ENCODE peak calls at places on chromosomes 5 and 9, in eight cellular contexts. One of them, this sample, is unnamed.
A peak's percentile ranks its signal among the peaks of the same experiment; 100 is the strongest.

GRCh38 chr9:95104088-95104960 is 213.2 kb downstream of the FANCC start:
- DNase-seq in HepG2: no peak
- DNase-seq in PC-3: no peak
- DNase-seq in HCT116: no peak
- DNase-seq in H9: no peak
- DNase-seq in H1: no peak
- DNase-seq in fibroblast of lung: no peak
- DNase-seq in SK-N-SH: peak; percentile 77
- DNase-seq in this sample: no peak

GRCh38 chr5:134177197-134178171 is 734 bp upstream of the SKP1 start:
- DNase-seq in HepG2: peak; percentile 68
- DNase-seq in PC-3: peak; percentile 26
- DNase-seq in HCT116: peak; percentile 60
- DNase-seq in H9: peak; percentile 68
- DNase-seq in H1: no peak
- DNase-seq in fibroblast of lung: peak; percentile 84
- DNase-seq in SK-N-SH: peak; percentile 23
- DNase-seq in this sample: peak; percentile 84

GRCh38 chr5:115809946-115810345 is 6.5 kb downstream of the CDO1 start:
- DNase-seq in HepG2: no peak
- DNase-seq in PC-3: no peak
- DNase-seq in HCT116: no peak
- DNase-seq in H9: no peak
- DNase-seq in H1: no peak
- DNase-seq in fibroblast of lung: no peak
- DNase-seq in SK-N-SH: no peak
- DNase-seq in this sample: no peak

GRCh38 chr9:132546148-132547051 is 36.0 kb upstream of the BARHL1 start:
- DNase-seq in HepG2: no peak
- DNase-seq in PC-3: no peak
- DNase-seq in HCT116: no peak
- DNase-seq in H9: peak; percentile 74
- DNase-seq in H1: peak; percentile 90
- DNase-seq in fibroblast of lung: peak; percentile 25
- DNase-seq in SK-N-SH: peak; percentile 96
- DNase-seq in this sample: peak; percentile 15

GRCh38 chr5:65279603-65280002 is 202.1 kb downstream of the ADAMTS6 start:
- DNase-seq in HepG2: no peak
- DNase-seq in PC-3: no peak
- DNase-seq in HCT116: no peak
- DNase-seq in H9: no peak
- DNase-seq in H1: no peak
- DNase-seq in fibroblast of lung: no peak
- DNase-seq in SK-N-SH: no peak
- DNase-seq in this sample: no peak

GRCh38 chr9:127165096-127165495 is 42.7 kb upstream of the ANGPTL2 start:
- DNase-seq in HepG2: no peak
- DNase-seq in PC-3: no peak
- DNase-seq in HCT116: no peak
- DNase-seq in H9: no peak
- DNase-seq in H1: no peak
- DNase-seq in fibroblast of lung: no peak
- DNase-seq in SK-N-SH: no peak
- DNase-seq in this sample: no peak

GRCh38 chr5:117188207-117188606 is 613.6 kb upstream of the SEMA6A start:
- DNase-seq in HepG2: no peak
- DNase-seq in PC-3: no peak
- DNase-seq in HCT116: no peak
- DNase-seq in H9: no peak
- DNase-seq in H1: no peak
- DNase-seq in fibroblast of lung: no peak
- DNase-seq in SK-N-SH: no peak
- DNase-seq in this sample: no peak

GRCh38 chr5:133780619-133781280 is 168.4 kb upstream of the FSTL4 start:
- DNase-seq in HepG2: no peak
- DNase-seq in PC-3: no peak
- DNase-seq in HCT116: no peak
- DNase-seq in H9: peak; percentile 20
- DNase-seq in H1: no peak
- DNase-seq in fibroblast of lung: no peak
- DNase-seq in SK-N-SH: no peak
- DNase-seq in this sample: no peak

GRCh38 chr5:149497357-149497756 is 53.9 kb downstream of the CSNK1A1 start:
- DNase-seq in HepG2: no peak
- DNase-seq in PC-3: peak; percentile 98
- DNase-seq in HCT116: no peak
- DNase-seq in H9: no peak
- DNase-seq in H1: no peak
- DNase-seq in fibroblast of lung: peak; percentile 92
- DNase-seq in SK-N-SH: no peak
- DNase-seq in this sample: peak; percentile 83

GRCh38 chr5:141094481-141095262 is at the start of gene PCDHB2:
- DNase-seq in HepG2: peak; percentile 79
- DNase-seq in PC-3: peak; percentile 81
- DNase-seq in HCT116: no peak
- DNase-seq in H9: peak; percentile 86
- DNase-seq in H1: peak; percentile 84
- DNase-seq in fibroblast of lung: peak; percentile 56
- DNase-seq in SK-N-SH: peak; percentile 42
- DNase-seq in this sample: peak; percentile 44

GRCh38 chr5:168976311-168976893 is 324.5 kb downstream of the SLIT3 start:
- DNase-seq in HepG2: no peak
- DNase-seq in PC-3: no peak
- DNase-seq in HCT116: no peak
- DNase-seq in H9: no peak
- DNase-seq in H1: no peak
- DNase-seq in fibroblast of lung: no peak
- DNase-seq in SK-N-SH: peak; percentile 61
- DNase-seq in this sample: peak; percentile 68

GRCh38 chr9:95504053-95504963 is 12.5 kb downstream of the PTCH1 start:
- DNase-seq in HepG2: peak; percentile 88
- DNase-seq in PC-3: peak; percentile 90
- DNase-seq in HCT116: no peak
- DNase-seq in H9: peak; percentile 76
- DNase-seq in H1: peak; percentile 69
- DNase-seq in fibroblast of lung: peak; percentile 72
- DNase-seq in SK-N-SH: no peak
- DNase-seq in this sample: peak; percentile 32

GRCh38 chr5:107566537-107566875 is 104.2 kb downstream of the EFNA5 start:
- DNase-seq in HepG2: no peak
- DNase-seq in PC-3: no peak
- DNase-seq in HCT116: no peak
- DNase-seq in H9: no peak
- DNase-seq in H1: no peak
- DNase-seq in fibroblast of lung: no peak
- DNase-seq in SK-N-SH: no peak
- DNase-seq in this sample: no peak

GRCh38 chr5:69502375-69503143 is 10.0 kb downstream of the OCLN start:
- DNase-seq in HepG2: peak; percentile 46
- DNase-seq in PC-3: peak; percentile 42
- DNase-seq in HCT116: no peak
- DNase-seq in H9: no peak
- DNase-seq in H1: no peak
- DNase-seq in fibroblast of lung: peak; percentile 91
- DNase-seq in SK-N-SH: no peak
- DNase-seq in this sample: peak; percentile 57

GRCh38 chr9:81759680-81760215 is 70.4 kb upstream of the TLE1 start:
- DNase-seq in HepG2: peak; percentile 53
- DNase-seq in PC-3: peak; percentile 88
- DNase-seq in HCT116: peak; percentile 21
- DNase-seq in H9: no peak
- DNase-seq in H1: no peak
- DNase-seq in fibroblast of lung: peak; percentile 90
- DNase-seq in SK-N-SH: peak; percentile 21
- DNase-seq in this sample: peak; percentile 88

GRCh38 chr5:14036514-14036913 is 92.0 kb upstream of the DNAH5 start:
- DNase-seq in HepG2: no peak
- DNase-seq in PC-3: peak; percentile 85
- DNase-seq in HCT116: no peak
- DNase-seq in H9: peak; percentile 42
- DNase-seq in H1: no peak
- DNase-seq in fibroblast of lung: peak; percentile 28
- DNase-seq in SK-N-SH: no peak
- DNase-seq in this sample: peak; percentile 44

GRCh38 chr9:110916361-110916760 is 121.9 kb downstream of the LPAR1 start:
- DNase-seq in HepG2: no peak
- DNase-seq in PC-3: peak; percentile 50
- DNase-seq in HCT116: no peak
- DNase-seq in H9: no peak
- DNase-seq in H1: no peak
- DNase-seq in fibroblast of lung: peak; percentile 63
- DNase-seq in SK-N-SH: no peak
- DNase-seq in this sample: no peak

GRCh38 chr5:135239461-135240282 is 159.4 kb downstream of the MACROH2A1 start:
- DNase-seq in HepG2: no peak
- DNase-seq in PC-3: no peak
- DNase-seq in HCT116: no peak
- DNase-seq in H9: peak; percentile 37
- DNase-seq in H1: peak; percentile 47
- DNase-seq in fibroblast of lung: peak; percentile 83
- DNase-seq in SK-N-SH: no peak
- DNase-seq in this sample: peak; percentile 68

GRCh38 chr9:119101048-119101447 is 268.2 kb downstream of the BRINP1 start:
- DNase-seq in HepG2: no peak
- DNase-seq in PC-3: no peak
- DNase-seq in HCT116: no peak
- DNase-seq in H9: peak; percentile 34
- DNase-seq in H1: no peak
- DNase-seq in fibroblast of lung: no peak
- DNase-seq in SK-N-SH: no peak
- DNase-seq in this sample: no peak

GRCh38 chr5:139023276-139023675 is 148.1 kb upstream of the LRRTM2 start:
- DNase-seq in HepG2: no peak
- DNase-seq in PC-3: no peak
- DNase-seq in HCT116: no peak
- DNase-seq in H9: no peak
- DNase-seq in H1: no peak
- DNase-seq in fibroblast of lung: no peak
- DNase-seq in SK-N-SH: no peak
- DNase-seq in this sample: no peak

GRCh38 chr9:72041369-72041768 is 19.0 kb downstream of the C9orf57 start:
- DNase-seq in HepG2: no peak
- DNase-seq in PC-3: no peak
- DNase-seq in HCT116: no peak
- DNase-seq in H9: no peak
- DNase-seq in H1: no peak
- DNase-seq in fibroblast of lung: no peak
- DNase-seq in SK-N-SH: no peak
- DNase-seq in this sample: no peak

DNA sequence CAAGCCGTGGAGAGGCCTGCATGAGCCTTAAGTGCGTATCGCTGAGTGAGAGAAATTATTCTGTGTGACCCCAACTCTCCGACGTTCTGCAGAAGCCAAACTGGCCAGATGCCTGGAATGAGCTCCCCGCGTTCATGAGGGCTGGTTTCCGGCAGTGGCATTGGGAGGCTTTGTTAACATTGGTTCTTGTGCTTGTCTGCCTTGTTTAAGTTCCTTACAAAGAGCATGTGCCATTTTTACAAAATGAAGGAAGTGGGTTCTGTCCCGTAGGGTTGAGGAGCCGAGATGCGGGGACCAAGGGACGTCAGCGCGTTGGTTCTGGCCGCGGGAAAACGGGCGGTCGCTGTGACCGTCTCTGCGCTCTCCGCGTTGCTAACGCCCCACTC is 13.2 kb downstream of the RABL6 start:
- DNase-seq in HepG2: no peak
- DNase-seq in PC-3: no peak
- DNase-seq in HCT116: no peak
- DNase-seq in H9: no peak
- DNase-seq in H1: no peak
- DNase-seq in fibroblast of lung: peak; percentile 30
- DNase-seq in SK-N-SH: no peak
- DNase-seq in this sample: no peak
- H3K9ac ChIP-seq in HepG2: no peak overlapping the region
- H3K9ac ChIP-seq in PC-3: no peak overlapping the region
- H3K9ac ChIP-seq in HCT116: no peak overlapping the region
- H3K9ac ChIP-seq in H9: no peak overlapping the region
- H3K9ac ChIP-seq in H1: peak overlapping the region; percentile 35
- H3K9ac ChIP-seq in fibroblast of lung: peak overlapping the region; percentile 63
- H3K9ac ChIP-seq in SK-N-SH: no peak overlapping the region
- H3K9ac ChIP-seq in this sample: peak overlapping the region; percentile 74

DNA sequence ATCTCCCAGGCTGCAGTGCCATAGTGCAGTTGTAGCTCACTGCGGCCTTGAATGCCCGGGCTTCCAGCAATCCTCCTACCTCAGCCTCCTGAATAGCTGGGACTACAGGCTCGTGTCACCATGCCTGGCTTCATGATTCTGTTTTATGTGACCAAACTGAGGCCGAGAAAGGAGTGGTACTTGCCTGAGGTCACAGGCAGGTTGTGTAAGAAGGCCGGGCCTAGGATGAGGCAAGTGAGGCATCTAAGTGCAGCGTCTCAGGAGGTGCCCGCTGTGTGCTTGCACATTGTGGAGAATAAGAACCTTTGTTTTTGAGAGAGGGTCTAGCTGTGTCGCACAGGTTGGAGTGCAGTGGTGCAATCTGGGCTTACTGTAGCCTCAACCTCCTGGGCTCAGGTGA is 2.1 kb upstream of the NDST1 start:
- DNase-seq in HepG2: no peak
- DNase-seq in PC-3: no peak
- DNase-seq in HCT116: no peak
- DNase-seq in H9: no peak
- DNase-seq in H1: no peak
- DNase-seq in fibroblast of lung: no peak
- DNase-seq in SK-N-SH: no peak
- DNase-seq in this sample: no peak
- H3K4me1 ChIP-seq in HepG2: peaks cover 99% of the 10 kb centered on the region
- H3K4me1 ChIP-seq in PC-3: peaks cover 14% of the 10 kb centered on the region
- H3K4me1 ChIP-seq in HCT116: peaks cover 39% of the 10 kb centered on the region
- H3K4me1 ChIP-seq in H9: no peaks in the 10 kb centered on the region
- H3K4me1 ChIP-seq in H1: peaks cover 10% of the 10 kb centered on the region
- H3K4me1 ChIP-seq in fibroblast of lung: peaks cover 41% of the 10 kb centered on the region
- H3K4me1 ChIP-seq in SK-N-SH: peaks cover 77% of the 10 kb centered on the region
- H3K4me1 ChIP-seq in this sample: peaks cover 83% of the 10 kb centered on the region

GRCh38 chr9:34625087-34625486 is 3.8 kb downstream of the ARID3C start:
- DNase-seq in HepG2: no peak
- DNase-seq in PC-3: no peak
- DNase-seq in HCT116: no peak
- DNase-seq in H9: no peak
- DNase-seq in H1: no peak
- DNase-seq in fibroblast of lung: no peak
- DNase-seq in SK-N-SH: no peak
- DNase-seq in this sample: no peak
- H3K27me3 ChIP-seq in HepG2: peaks cover 4% of the 10 kb centered on the region
- H3K27me3 ChIP-seq in PC-3: peaks cover 14% of the 10 kb centered on the region
- H3K27me3 ChIP-seq in HCT116: peaks cover 8% of the 10 kb centered on the region
- H3K27me3 ChIP-seq in H9: peaks cover 46% of the 10 kb centered on the region
- H3K27me3 ChIP-seq in H1: peaks cover 81% of the 10 kb centered on the region
- H3K27me3 ChIP-seq in fibroblast of lung: peaks cover 65% of the 10 kb centered on the region
- H3K27me3 ChIP-seq in SK-N-SH: peaks cover 21% of the 10 kb centered on the region
- H3K27me3 ChIP-seq in this sample: peaks cover 71% of the 10 kb centered on the region

GRCh38 chr5:43874772-43875171 is 271.8 kb downstream of the NNT start:
- DNase-seq in HepG2: peak; percentile 5
- DNase-seq in PC-3: peak; percentile 6
- DNase-seq in HCT116: no peak
- DNase-seq in H9: no peak
- DNase-seq in H1: no peak
- DNase-seq in fibroblast of lung: peak; percentile 84
- DNase-seq in SK-N-SH: no peak
- DNase-seq in this sample: no peak

GRCh38 chr5:43875741-43876140 is 272.8 kb downstream of the NNT start:
- DNase-seq in HepG2: no peak
- DNase-seq in PC-3: no peak
- DNase-seq in HCT116: no peak
- DNase-seq in H9: no peak
- DNase-seq in H1: no peak
- DNase-seq in fibroblast of lung: no peak
- DNase-seq in SK-N-SH: no peak
- DNase-seq in this sample: no peak

GRCh38 chr5:43873791-43874190 is 270.8 kb downstream of the NNT start:
- DNase-seq in HepG2: no peak
- DNase-seq in PC-3: no peak
- DNase-seq in HCT116: no peak
- DNase-seq in H9: no peak
- DNase-seq in H1: no peak
- DNase-seq in fibroblast of lung: no peak
- DNase-seq in SK-N-SH: no peak
- DNase-seq in this sample: no peak
- H3K9ac ChIP-seq in HepG2: no peak overlapping the region
- H3K9ac ChIP-seq in PC-3: no peak overlapping the region
- H3K9ac ChIP-seq in HCT116: no peak overlapping the region
- H3K9ac ChIP-seq in H9: no peak overlapping the region
- H3K9ac ChIP-seq in H1: no peak overlapping the region
- H3K9ac ChIP-seq in fibroblast of lung: no peak overlapping the region
- H3K9ac ChIP-seq in SK-N-SH: no peak overlapping the region
- H3K9ac ChIP-seq in this sample: no peak overlapping the region

This sample was measured in adipocyte.